ENCODE peak calls at places on chromosomes 1 and 21, in eight cellular contexts. G, O, K, E, Z, H, L and F are unnamed samples.

GRCh38 chr1:54356680-54357147 is 49.5 kb downstream of the SSBP3 start:
- DNase-seq in Z (no peak), O (no peak), L (no peak), H (no peak), E (no peak), K (no peak), G (no peak), F (no peak)

GRCh38 chr21:42397291-42398129 is 1.7 kb upstream of the TMPRSS3 start:
- DNase-seq in H (no peak), O (no peak), K (no peak), G (no peak), L (no peak), E (no peak), Z (no peak), F (no peak)

GRCh38 chr1:40049745-40050144 is 9.2 kb downstream of the CAP1 start:
- DNase-seq in G (no peak), Z (no peak), O (no peak), K (no peak), L (no peak), E (peak), H (no peak), F (no peak)

GRCh38 chr1:216892581-216892980 is 169.4 kb upstream of the ESRRG start:
- DNase-seq in K (no peak), H (no peak), L (no peak), Z (no peak), E (no peak), G (no peak), O (no peak), F (no peak)

GRCh38 chr1:155968670-155969069 is 9.7 kb downstream of the ARHGEF2 start:
- DNase-seq in Z (peak), G (no peak), H (peak), K (no peak), E (no peak), L (no peak), O (peak), F (no peak)

GRCh38 chr1:156704930-156705320 is 458 bp downstream of the CRABP2 start:
- DNase-seq in G (no peak), L (no peak), O (peak), H (peak), Z (peak), K (peak), E (peak), F (no peak)

GRCh38 chr21:36665806-36666205 is 33.1 kb upstream of the SIM2 start:
- DNase-seq in K (no peak), G (no peak), O (no peak), L (no peak), E (no peak), H (no peak), Z (no peak), F (no peak)

GRCh38 chr1:109821221-109821669 is 57.5 kb upstream of the EPS8L3 start:
- DNase-seq in E (peak), K (peak), O (peak), Z (no peak), H (peak), G (no peak), L (no peak), F (no peak)

GRCh38 chr1:19866758-19867157 is 15.4 kb upstream of the OTUD3 start:
- DNase-seq in Z (no peak), H (peak), K (no peak), O (peak), G (no peak), E (peak), L (no peak), F (no peak)